ENCODE peak calls at places on chromosomes 6 and 20, in seven cellular contexts. One of them, this sample, is unnamed.
A peak's percentile ranks its signal among the peaks of the same experiment; 100 is the strongest.

GRCh38 chr6:130602151-130602770 is 224.9 kb upstream of the SMLR1 start:
- DNase-seq in K562: no peak
- DNase-seq in SK-N-SH: no peak
- DNase-seq in HCT116: peak; percentile 94
- DNase-seq in GM12878: no peak
- DNase-seq in HepG2: no peak
- DNase-seq in H1: no peak
- DNase-seq in this sample: no peak

GRCh38 chr6:138527376-138528092 is 28.2 kb upstream of the NHSL1 start:
- DNase-seq in K562: no peak
- DNase-seq in SK-N-SH: no peak
- DNase-seq in HCT116: no peak
- DNase-seq in GM12878: no peak
- DNase-seq in HepG2: no peak
- DNase-seq in H1: no peak
- DNase-seq in this sample: peak; percentile 1

GRCh38 chr6:110422444-110422822 is 7.1 kb upstream of the DDO start:
- DNase-seq in K562: no peak
- DNase-seq in SK-N-SH: no peak
- DNase-seq in HCT116: no peak
- DNase-seq in GM12878: no peak
- DNase-seq in HepG2: no peak
- DNase-seq in H1: no peak
- DNase-seq in this sample: no peak

GRCh38 chr20:24677626-24678328 is 208.3 kb downstream of the SYNDIG1 start:
- DNase-seq in K562: no peak
- DNase-seq in SK-N-SH: no peak
- DNase-seq in HCT116: no peak
- DNase-seq in GM12878: no peak
- DNase-seq in HepG2: no peak
- DNase-seq in H1: no peak
- DNase-seq in this sample: no peak

GRCh38 chr6:44514085-44514484 is 126.6 kb downstream of the CDC5L start:
- DNase-seq in K562: no peak
- DNase-seq in SK-N-SH: no peak
- DNase-seq in HCT116: no peak
- DNase-seq in GM12878: no peak
- DNase-seq in HepG2: no peak
- DNase-seq in H1: peak; percentile 16
- DNase-seq in this sample: no peak

GRCh38 chr6:82741996-82742385 is 323.6 kb downstream of the UBE3D start:
- DNase-seq in K562: no peak
- DNase-seq in SK-N-SH: no peak
- DNase-seq in HCT116: no peak
- DNase-seq in GM12878: no peak
- DNase-seq in HepG2: no peak
- DNase-seq in H1: no peak
- DNase-seq in this sample: no peak

GRCh38 chr20:19582782-19583181 is 175.3 kb upstream of the RIN2 start:
- DNase-seq in K562: no peak
- DNase-seq in SK-N-SH: no peak
- DNase-seq in HCT116: no peak
- DNase-seq in GM12878: no peak
- DNase-seq in HepG2: no peak
- DNase-seq in H1: no peak
- DNase-seq in this sample: no peak

GRCh38 chr6:14026831-14027539 is 90.6 kb upstream of the CD83 start:
- DNase-seq in K562: no peak
- DNase-seq in SK-N-SH: no peak
- DNase-seq in HCT116: no peak
- DNase-seq in GM12878: no peak
- DNase-seq in HepG2: no peak
- DNase-seq in H1: no peak
- DNase-seq in this sample: no peak

GRCh38 chr6:93644611-93645010 is 225.3 kb upstream of the EPHA7 start:
- DNase-seq in K562: no peak
- DNase-seq in SK-N-SH: no peak
- DNase-seq in HCT116: no peak
- DNase-seq in GM12878: no peak
- DNase-seq in HepG2: peak; percentile 12
- DNase-seq in H1: no peak
- DNase-seq in this sample: no peak

GRCh38 chr6:4731996-4732395 is 44.2 kb upstream of the CDYL start:
- DNase-seq in K562: no peak
- DNase-seq in SK-N-SH: no peak
- DNase-seq in HCT116: no peak
- DNase-seq in GM12878: no peak
- DNase-seq in HepG2: no peak
- DNase-seq in H1: no peak
- DNase-seq in this sample: no peak

GRCh38 chr6:34455831-34456230 is 10.0 kb upstream of the PACSIN1 start:
- DNase-seq in K562: no peak
- DNase-seq in SK-N-SH: no peak
- DNase-seq in HCT116: no peak
- DNase-seq in GM12878: no peak
- DNase-seq in HepG2: no peak
- DNase-seq in H1: no peak
- DNase-seq in this sample: peak; percentile 56

GRCh38 chr20:50958733-50959542 is at the start of gene MOCS3:
- DNase-seq in K562: peak; percentile 82
- DNase-seq in SK-N-SH: peak; percentile 86
- DNase-seq in HCT116: peak; percentile 90
- DNase-seq in GM12878: no peak
- DNase-seq in HepG2: peak; percentile 97
- DNase-seq in H1: peak; percentile 78
- DNase-seq in this sample: peak; percentile 70
- TF ChIP-seq JUND in K562: peak; percentile 27
- TF ChIP-seq JUND in SK-N-SH: no peak
- TF ChIP-seq JUND in HCT116: no peak
- TF ChIP-seq JUND in GM12878: no peak
- TF ChIP-seq JUND in HepG2: no peak
- TF ChIP-seq JUND in H1: no peak
- TF ChIP-seq JUND in this sample: no peak

GRCh38 chr20:3764659-3765058 is 2.9 kb downstream of the ADISSP start:
- DNase-seq in K562: no peak
- DNase-seq in SK-N-SH: no peak
- DNase-seq in HCT116: no peak
- DNase-seq in GM12878: no peak
- DNase-seq in HepG2: no peak
- DNase-seq in H1: no peak
- DNase-seq in this sample: no peak

GRCh38 chr20:3760980-3761379 is 6.6 kb downstream of the ADISSP start:
- DNase-seq in K562: no peak
- DNase-seq in SK-N-SH: no peak
- DNase-seq in HCT116: no peak
- DNase-seq in GM12878: no peak
- DNase-seq in HepG2: no peak
- DNase-seq in H1: no peak
- DNase-seq in this sample: no peak

GRCh38 chr20:3766381-3766780 is 1.2 kb downstream of the ADISSP start:
- DNase-seq in K562: no peak
- DNase-seq in SK-N-SH: no peak
- DNase-seq in HCT116: no peak
- DNase-seq in GM12878: no peak
- DNase-seq in HepG2: no peak
- DNase-seq in H1: no peak
- DNase-seq in this sample: no peak

GRCh38 chr20:3765171-3765887 is 2.2 kb downstream of the ADISSP start:
- DNase-seq in K562: no peak
- DNase-seq in SK-N-SH: no peak
- DNase-seq in HCT116: no peak
- DNase-seq in GM12878: no peak
- DNase-seq in HepG2: no peak
- DNase-seq in H1: no peak
- DNase-seq in this sample: no peak

GRCh38 chr20:3763691-3764601 is 3.6 kb downstream of the ADISSP start:
- DNase-seq in K562: no peak
- DNase-seq in SK-N-SH: no peak
- DNase-seq in HCT116: no peak
- DNase-seq in GM12878: no peak
- DNase-seq in HepG2: no peak
- DNase-seq in H1: no peak
- DNase-seq in this sample: no peak
- TF ChIP-seq JUND in K562: no peak
- TF ChIP-seq JUND in SK-N-SH: no peak
- TF ChIP-seq JUND in HCT116: no peak
- TF ChIP-seq JUND in GM12878: no peak
- TF ChIP-seq JUND in HepG2: no peak
- TF ChIP-seq JUND in H1: no peak
- TF ChIP-seq JUND in this sample: no peak

GRCh38 chr6:121135425-121135824 is 198.9 kb downstream of the TBC1D32 start:
- DNase-seq in K562: no peak
- DNase-seq in SK-N-SH: no peak
- DNase-seq in HCT116: no peak
- DNase-seq in GM12878: no peak
- DNase-seq in HepG2: no peak
- DNase-seq in H1: no peak
- DNase-seq in this sample: no peak
- TF ChIP-seq JUND in K562: no peak
- TF ChIP-seq JUND in SK-N-SH: no peak
- TF ChIP-seq JUND in HCT116: no peak
- TF ChIP-seq JUND in GM12878: no peak
- TF ChIP-seq JUND in HepG2: no peak
- TF ChIP-seq JUND in H1: no peak
- TF ChIP-seq JUND in this sample: no peak

GRCh38 chr20:5548112-5548511 is 202.1 kb upstream of the SHLD1 start:
- DNase-seq in K562: no peak
- DNase-seq in SK-N-SH: no peak
- DNase-seq in HCT116: no peak
- DNase-seq in GM12878: no peak
- DNase-seq in HepG2: no peak
- DNase-seq in H1: no peak
- DNase-seq in this sample: no peak

GRCh38 chr20:5544175-5544574 is 206.0 kb upstream of the SHLD1 start:
- DNase-seq in K562: no peak
- DNase-seq in SK-N-SH: no peak
- DNase-seq in HCT116: no peak
- DNase-seq in GM12878: no peak
- DNase-seq in HepG2: no peak
- DNase-seq in H1: no peak
- DNase-seq in this sample: no peak

GRCh38 chr20:5549200-5549599 is 201.0 kb upstream of the SHLD1 start:
- DNase-seq in K562: peak; percentile 48
- DNase-seq in SK-N-SH: no peak
- DNase-seq in HCT116: no peak
- DNase-seq in GM12878: no peak
- DNase-seq in HepG2: no peak
- DNase-seq in H1: no peak
- DNase-seq in this sample: no peak

GRCh38 chr20:5545381-5545941 is 204.7 kb upstream of the SHLD1 start:
- DNase-seq in K562: no peak
- DNase-seq in SK-N-SH: no peak
- DNase-seq in HCT116: no peak
- DNase-seq in GM12878: no peak
- DNase-seq in HepG2: no peak
- DNase-seq in H1: no peak
- DNase-seq in this sample: no peak

DNA sequence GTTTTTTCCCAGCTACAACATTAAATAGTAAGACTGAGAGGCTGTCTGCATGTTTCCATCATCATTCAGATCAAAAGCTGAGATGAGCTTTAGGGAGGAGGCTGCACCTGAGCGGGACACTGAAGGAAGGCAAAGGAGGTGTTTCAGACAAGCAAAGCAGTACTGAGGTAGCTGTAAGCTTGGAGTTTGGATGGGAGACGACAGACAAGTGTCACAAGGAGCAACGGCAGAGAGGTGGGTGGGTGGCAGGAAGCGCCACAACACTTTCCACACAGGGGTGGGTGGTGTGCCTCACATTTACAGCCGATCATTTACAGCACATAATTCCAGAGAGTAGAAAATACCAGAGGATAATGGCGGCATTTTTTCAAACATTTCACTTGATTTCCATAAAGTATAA is 205.5 kb upstream of the SHLD1 start:
- DNase-seq in K562: no peak
- DNase-seq in SK-N-SH: no peak
- DNase-seq in HCT116: no peak
- DNase-seq in GM12878: no peak
- DNase-seq in HepG2: no peak
- DNase-seq in H1: no peak
- DNase-seq in this sample: no peak
- TF ChIP-seq JUND in K562: no peak
- TF ChIP-seq JUND in SK-N-SH: no peak
- TF ChIP-seq JUND in HCT116: no peak
- TF ChIP-seq JUND in GM12878: no peak
- TF ChIP-seq JUND in HepG2: no peak
- TF ChIP-seq JUND in H1: no peak
- TF ChIP-seq JUND in this sample: no peak

GRCh38 chr6:46507426-46507825 is 16.2 kb upstream of the RCAN2 start:
- DNase-seq in K562: no peak
- DNase-seq in SK-N-SH: no peak
- DNase-seq in HCT116: no peak
- DNase-seq in GM12878: no peak
- DNase-seq in HepG2: no peak
- DNase-seq in H1: no peak
- DNase-seq in this sample: no peak
- TF ChIP-seq JUND in K562: no peak
- TF ChIP-seq JUND in SK-N-SH: no peak
- TF ChIP-seq JUND in HCT116: no peak
- TF ChIP-seq JUND in GM12878: no peak
- TF ChIP-seq JUND in HepG2: no peak
- TF ChIP-seq JUND in H1: no peak
- TF ChIP-seq JUND in this sample: no peak

This sample was measured in T47D.